ENCODE peak calls at places on chromosomes 16 and 17, in four cellular contexts. M, K, X and B are unnamed samples.
A peak's percentile ranks its signal among the peaks of the same experiment; 100 is the strongest.

GRCh38 chr17:19590912-19591551 is 57.4 kb downstream of the SLC47A1 start:
- DNase-seq in M (no peak), X (no peak), K (no peak), B (no peak)

GRCh38 chr16:83689385-83689831 is 118.4 kb upstream of the HSBP1 start:
- DNase-seq in X (no peak), M (peak; percentile 84), K (peak; percentile 94), B (no peak)

GRCh38 chr17:30031214-30031869 is 85.3 kb upstream of the NSRP1 start:
- DNase-seq in M (no peak), X (no peak), K (no peak), B (no peak)

GRCh38 chr16:78648517-78648916 is 549.1 kb downstream of the WWOX start:
- DNase-seq in X (no peak), K (peak; percentile 27), M (no peak), B (peak; percentile 30)

GRCh38 chr17:43418441-43419374 is 19.9 kb downstream of the ARL4D start:
- DNase-seq in M (peak; percentile 92), X (no peak), K (peak; percentile 90), B (no peak)

GRCh38 chr17:48505788-48506187 is 25.0 kb downstream of the HOXB1 start:
- DNase-seq in K (peak; percentile 67), X (no peak), M (peak; percentile 76), B (no peak)

GRCh38 chr16:84785843-84786538 is 33.8 kb upstream of the CRISPLD2 start:
- DNase-seq in K (peak; percentile 90), M (no peak), X (no peak), B (peak; percentile 68)

GRCh38 chr16:59201160-59201559 is 467.0 kb upstream of the GOT2 start:
- DNase-seq in K (no peak), X (no peak), M (no peak), B (no peak)

GRCh38 chr16:28497861-28498599 is 3.6 kb downstream of the APOBR start:
- DNase-seq in K (no peak), M (no peak), X (no peak), B (no peak)

DNA sequence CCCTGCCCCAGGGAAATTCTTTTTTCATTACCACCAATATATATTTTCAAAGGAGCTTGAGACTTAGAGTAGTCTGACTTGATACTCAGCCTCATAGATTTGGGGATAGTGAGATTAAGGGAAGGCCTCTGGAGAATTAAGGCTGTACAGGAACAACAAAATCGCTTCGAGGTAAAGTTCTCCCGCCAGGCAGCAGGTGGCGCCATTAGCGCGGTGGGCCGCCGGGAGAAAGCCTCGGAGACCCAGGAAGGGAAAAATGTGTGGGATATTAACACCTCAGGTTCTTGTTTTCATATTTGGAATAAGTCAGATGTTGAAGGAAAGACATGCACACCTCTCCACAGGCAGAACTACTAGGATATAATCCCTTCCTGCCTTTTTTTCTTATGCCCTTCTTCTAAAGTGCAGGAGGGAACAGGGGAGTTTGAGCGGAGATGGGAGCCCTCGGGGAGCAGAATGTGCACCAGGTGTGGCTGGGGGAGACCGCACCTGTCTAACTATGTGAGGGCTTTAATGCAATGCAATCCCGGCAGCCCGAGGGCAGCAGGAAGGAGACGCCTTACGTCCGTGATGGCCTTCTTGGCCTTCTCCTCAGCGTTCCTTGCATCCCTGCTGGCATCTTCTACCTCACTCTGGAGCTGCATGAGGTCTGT is 25.9 kb downstream of the MYH3 start:
- DNase-seq in X (no peak), K (peak; percentile 56), M (peak; percentile 9), B (no peak)
- TF ChIP-seq CTCF in X (peak; percentile 81), K (peak; percentile 93), M (peak; percentile 94), B (peak; percentile 51)

GRCh38 chr17:72076678-72077030 is 44.2 kb upstream of the SOX9 start:
- DNase-seq in K (no peak), X (no peak), M (no peak), B (no peak)

GRCh38 chr17:72079700-72080099 is 41.1 kb upstream of the SOX9 start:
- DNase-seq in M (no peak), X (no peak), K (no peak), B (no peak)

GRCh38 chr17:72075995-72076677 is 44.7 kb upstream of the SOX9 start:
- DNase-seq in K (no peak), M (no peak), X (no peak), B (no peak)

GRCh38 chr17:72077326-72077960 is 43.4 kb upstream of the SOX9 start:
- DNase-seq in K (no peak), X (no peak), M (no peak), B (no peak)
- TF ChIP-seq CTCF in K (peak; percentile 3), X (no peak), M (no peak), B (no peak)

GRCh38 chr17:54996441-54996840 is 27.9 kb downstream of the STXBP4 start:
- DNase-seq in K (no peak), X (no peak), M (no peak), B (no peak)

GRCh38 chr17:54991567-54991966 is 23.0 kb downstream of the STXBP4 start:
- DNase-seq in M (no peak), X (no peak), K (no peak), B (no peak)

GRCh38 chr17:54992797-54993639 is 24.5 kb downstream of the STXBP4 start:
- DNase-seq in K (peak; percentile 76), X (no peak), M (peak; percentile 14), B (no peak)
- TF ChIP-seq CTCF in K (peak; percentile 61), X (peak; percentile 84), M (peak; percentile 40), B (peak; percentile 56)

GRCh38 chr17:80364091-80364691 is 50.8 kb upstream of the ENDOV start:
- DNase-seq in K (peak; percentile 19), M (no peak), X (no peak), B (no peak)
- TF ChIP-seq CTCF in K (peak; percentile 61), M (peak; percentile 6), X (no peak), B (no peak)

DNA sequence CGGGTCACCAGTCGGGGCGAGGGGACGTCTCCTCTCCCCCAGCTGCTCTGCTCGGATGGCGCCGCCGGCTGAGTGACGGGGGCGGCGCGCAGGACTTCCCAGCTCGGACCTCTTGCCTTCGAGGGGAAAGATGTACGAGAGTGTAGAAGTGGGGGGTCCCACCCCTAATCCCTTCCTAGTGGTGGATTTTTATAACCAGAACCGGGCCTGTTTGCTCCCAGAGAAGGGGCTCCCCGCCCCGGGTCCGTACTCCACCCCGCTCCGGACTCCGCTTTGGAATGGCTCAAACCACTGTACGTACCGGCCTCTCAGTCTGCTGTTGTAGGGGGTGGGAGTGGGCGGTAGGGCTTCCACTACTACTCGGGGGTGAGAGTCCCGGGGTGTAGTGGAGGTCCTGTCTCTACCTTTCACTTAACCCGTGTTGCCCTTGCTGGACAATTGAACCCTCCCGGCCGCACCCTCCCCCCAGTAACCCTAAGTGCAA is 21.9 kb downstream of the GJD3 start:
- DNase-seq in X (no peak), K (no peak), M (no peak), B (no peak)
- TF ChIP-seq CTCF in X (no peak), K (no peak), M (no peak), B (no peak)

DNA sequence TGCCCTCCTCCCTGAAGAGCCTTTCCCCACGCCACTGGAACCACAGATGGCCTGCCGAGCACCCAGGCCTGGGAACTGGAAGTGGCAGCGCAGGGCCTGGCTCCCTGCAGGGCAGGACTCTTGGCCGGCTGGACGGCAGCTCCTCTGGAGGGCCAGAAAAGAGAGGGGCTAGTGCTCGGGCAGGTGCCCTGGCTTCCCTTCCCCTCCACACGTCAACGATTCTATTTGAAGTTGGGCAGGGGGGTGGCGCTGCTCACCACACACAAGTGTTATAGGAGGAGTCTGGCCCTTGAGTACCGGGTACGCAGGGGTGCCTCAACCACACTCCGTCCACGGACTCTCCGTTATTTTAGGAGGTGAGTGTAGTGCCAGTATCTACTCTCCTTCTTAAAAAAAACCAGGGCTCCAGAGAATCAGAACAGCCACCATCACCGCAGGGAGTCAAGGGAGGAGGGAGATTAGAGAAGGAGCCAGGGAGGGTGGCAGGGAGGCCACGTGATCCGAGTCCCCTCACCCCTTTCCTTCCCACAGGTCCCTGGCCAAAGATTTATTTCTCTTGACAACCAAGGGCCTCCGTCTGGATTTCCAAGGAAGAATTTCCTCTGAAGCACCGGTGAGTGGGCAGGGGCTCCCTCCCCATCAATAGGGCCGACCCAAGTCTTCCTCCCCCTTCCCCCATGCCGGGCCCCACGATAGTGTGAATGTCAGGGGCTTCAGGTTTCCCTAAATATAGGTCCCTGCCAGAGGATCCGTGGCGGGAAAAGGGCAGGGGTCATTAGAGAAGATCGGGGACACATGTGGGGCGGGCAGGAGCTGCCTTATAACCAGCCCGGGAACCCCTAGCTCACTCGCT is 1.4 kb upstream of the ALDOA start:
- DNase-seq in K (peak; percentile 63), X (peak; percentile 67), M (no peak), B (peak; percentile 86)
- TF ChIP-seq CTCF in K (peak; percentile 42), X (peak; percentile 50), M (no peak), B (peak; percentile 47)

DNA sequence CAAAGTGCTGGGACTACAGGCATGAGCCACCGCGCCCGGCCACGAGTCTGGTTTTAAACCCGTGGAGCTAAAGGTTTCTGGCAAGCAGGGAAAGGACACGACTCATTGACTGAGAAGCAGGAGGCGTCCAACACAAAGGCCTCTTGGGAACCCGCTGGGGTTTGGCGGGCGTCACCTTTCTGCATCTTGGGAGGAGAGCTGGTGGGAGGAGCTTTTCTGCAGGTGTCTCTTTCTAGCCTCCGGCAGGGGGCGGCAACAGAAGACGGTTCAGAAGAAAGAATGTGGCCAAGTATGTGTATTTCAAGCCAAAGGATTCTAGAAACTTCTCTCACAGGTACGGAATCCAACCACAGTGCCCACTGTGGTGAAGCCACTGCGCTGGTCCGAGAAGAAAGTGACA is 97.4 kb downstream of the MRM3 start:
- DNase-seq in M (no peak), K (peak; percentile 91), X (peak; percentile 45), B (peak; percentile 84)
- TF ChIP-seq CTCF in M (peak; percentile 3), K (peak; percentile 84), X (peak; percentile 69), B (peak; percentile 70)